ENCODE peak calls at places on chromosome 1, in five cellular contexts. One of them, this sample, is unnamed.

GRCh38 chr1:46718340-46718726 is 581 bp downstream of the EFCAB14 start:
- DNase-seq in AG04450: no peak
- DNase-seq in tibial artery: no peak
- DNase-seq in GM10248: no peak
- DNase-seq in heart left ventricle: no peak
- DNase-seq in this sample: no peak

GRCh38 chr1:93468681-93469080 is 20.8 kb downstream of the FNBP1L start:
- DNase-seq in AG04450: no peak
- DNase-seq in tibial artery: no peak
- DNase-seq in GM10248: no peak
- DNase-seq in heart left ventricle: no peak
- DNase-seq in this sample: no peak

GRCh38 chr1:167477962-167478361 is 40.4 kb downstream of the CD247 start:
- DNase-seq in AG04450: no peak
- DNase-seq in tibial artery: no peak
- DNase-seq in GM10248: no peak
- DNase-seq in heart left ventricle: no peak
- DNase-seq in this sample: no peak

GRCh38 chr1:145962157-145963102 is 1.9 kb downstream of the ANKRD34A start:
- DNase-seq in AG04450: no peak
- DNase-seq in tibial artery: peak
- DNase-seq in GM10248: peak
- DNase-seq in heart left ventricle: peak
- DNase-seq in this sample: peak

GRCh38 chr1:143652744-143653143 is 319.0 kb downstream of the FAM72C start:
- DNase-seq in AG04450: no peak
- DNase-seq in tibial artery: no peak
- DNase-seq in GM10248: no peak
- DNase-seq in heart left ventricle: no peak
- DNase-seq in this sample: no peak

GRCh38 chr1:169348356-169349036 is 19.1 kb downstream of the NME7 start:
- DNase-seq in AG04450: peak
- DNase-seq in tibial artery: no peak
- DNase-seq in GM10248: no peak
- DNase-seq in heart left ventricle: no peak
- DNase-seq in this sample: peak

GRCh38 chr1:226378071-226378470 is 29.8 kb downstream of the PARP1 start:
- DNase-seq in AG04450: no peak
- DNase-seq in tibial artery: no peak
- DNase-seq in GM10248: no peak
- DNase-seq in heart left ventricle: no peak
- DNase-seq in this sample: no peak

GRCh38 chr1:165854101-165854845 is 26.9 kb downstream of the UCK2 start:
- DNase-seq in AG04450: peak
- DNase-seq in tibial artery: no peak
- DNase-seq in GM10248: no peak
- DNase-seq in heart left ventricle: peak
- DNase-seq in this sample: no peak

GRCh38 chr1:213135572-213135971 is 84.5 kb downstream of the RPS6KC1 start:
- DNase-seq in AG04450: no peak
- DNase-seq in tibial artery: no peak
- DNase-seq in GM10248: no peak
- DNase-seq in heart left ventricle: no peak
- DNase-seq in this sample: no peak

GRCh38 chr1:199515261-199515660 is 512.2 kb upstream of the NR5A2 start:
- DNase-seq in AG04450: no peak
- DNase-seq in tibial artery: no peak
- DNase-seq in GM10248: no peak
- DNase-seq in heart left ventricle: no peak
- DNase-seq in this sample: no peak

GRCh38 chr1:156164465-156164831 is 11.1 kb downstream of the SEMA4A start:
- DNase-seq in AG04450: no peak
- DNase-seq in tibial artery: no peak
- DNase-seq in GM10248: no peak
- DNase-seq in heart left ventricle: no peak
- DNase-seq in this sample: no peak

GRCh38 chr1:159171254-159171687 is at the start of gene CADM3:
- DNase-seq in AG04450: no peak
- DNase-seq in tibial artery: no peak
- DNase-seq in GM10248: no peak
- DNase-seq in heart left ventricle: no peak
- DNase-seq in this sample: no peak

GRCh38 chr1:196723325-196724185 is 51.1 kb upstream of the CFHR3 start:
- DNase-seq in AG04450: no peak
- DNase-seq in tibial artery: no peak
- DNase-seq in GM10248: peak
- DNase-seq in heart left ventricle: no peak
- DNase-seq in this sample: peak

GRCh38 chr1:54585181-54586066 is 37.4 kb downstream of the ACOT11 start:
- DNase-seq in AG04450: no peak
- DNase-seq in tibial artery: no peak
- DNase-seq in GM10248: no peak
- DNase-seq in heart left ventricle: peak
- DNase-seq in this sample: no peak

GRCh38 chr1:43933386-43934278 is at the start of gene ARTN:
- DNase-seq in AG04450: no peak
- DNase-seq in tibial artery: no peak
- DNase-seq in GM10248: peak
- DNase-seq in heart left ventricle: no peak
- DNase-seq in this sample: no peak

GRCh38 chr1:84869750-84870149 is 23.3 kb downstream of the LPAR3 start:
- DNase-seq in AG04450: no peak
- DNase-seq in tibial artery: no peak
- DNase-seq in GM10248: no peak
- DNase-seq in heart left ventricle: no peak
- DNase-seq in this sample: no peak

GRCh38 chr1:115647919-115648597 is 6.3 kb downstream of the VANGL1 start:
- DNase-seq in AG04450: no peak
- DNase-seq in tibial artery: no peak
- DNase-seq in GM10248: no peak
- DNase-seq in heart left ventricle: no peak
- DNase-seq in this sample: no peak

GRCh38 chr1:111140680-111140967 is 601 bp downstream of the CEPT1 start:
- DNase-seq in AG04450: no peak
- DNase-seq in tibial artery: no peak
- DNase-seq in GM10248: no peak
- DNase-seq in heart left ventricle: no peak
- DNase-seq in this sample: no peak

GRCh38 chr1:107668762-107669161 is 296.2 kb downstream of the VAV3 start:
- DNase-seq in AG04450: no peak
- DNase-seq in tibial artery: no peak
- DNase-seq in GM10248: no peak
- DNase-seq in heart left ventricle: no peak
- DNase-seq in this sample: no peak

GRCh38 chr1:216186816-216187215 is 236.4 kb downstream of the USH2A start:
- DNase-seq in AG04450: no peak
- DNase-seq in tibial artery: no peak
- DNase-seq in GM10248: no peak
- DNase-seq in heart left ventricle: no peak
- DNase-seq in this sample: no peak

GRCh38 chr1:112508242-112509004 is at the start of gene WNT2B:
- DNase-seq in AG04450: no peak
- DNase-seq in tibial artery: no peak
- DNase-seq in GM10248: peak
- DNase-seq in heart left ventricle: no peak
- DNase-seq in this sample: peak

GRCh38 chr1:242146640-242147039 is 147.7 kb upstream of the MAP1LC3C start:
- DNase-seq in AG04450: no peak
- DNase-seq in tibial artery: no peak
- DNase-seq in GM10248: no peak
- DNase-seq in heart left ventricle: no peak
- DNase-seq in this sample: no peak

GRCh38 chr1:38114231-38114630 is 67.6 kb upstream of the POU3F1 start:
- DNase-seq in AG04450: no peak
- DNase-seq in tibial artery: peak
- DNase-seq in GM10248: no peak
- DNase-seq in heart left ventricle: no peak
- DNase-seq in this sample: no peak

GRCh38 chr1:157252473-157252872 is 114.3 kb upstream of the ETV3 start:
- DNase-seq in AG04450: no peak
- DNase-seq in tibial artery: no peak
- DNase-seq in GM10248: no peak
- DNase-seq in heart left ventricle: no peak
- DNase-seq in this sample: no peak

GRCh38 chr1:27144349-27144748 is 10.6 kb downstream of the SLC9A1 start:
- DNase-seq in AG04450: no peak
- DNase-seq in tibial artery: no peak
- DNase-seq in GM10248: no peak
- DNase-seq in heart left ventricle: no peak
- DNase-seq in this sample: no peak

GRCh38 chr1:224635356-224635755 is 19.2 kb downstream of the CNIH3 start:
- DNase-seq in AG04450: no peak
- DNase-seq in tibial artery: no peak
- DNase-seq in GM10248: no peak
- DNase-seq in heart left ventricle: no peak
- DNase-seq in this sample: no peak

GRCh38 chr1:227343201-227343600 is 24.9 kb upstream of the CDC42BPA start:
- DNase-seq in AG04450: no peak
- DNase-seq in tibial artery: no peak
- DNase-seq in GM10248: no peak
- DNase-seq in heart left ventricle: no peak
- DNase-seq in this sample: no peak

GRCh38 chr1:109213824-109214693 is at the start of gene SARS1:
- DNase-seq in AG04450: peak
- DNase-seq in tibial artery: peak
- DNase-seq in GM10248: peak
- DNase-seq in heart left ventricle: peak
- DNase-seq in this sample: peak

GRCh38 chr1:180675586-180675985 is 43.8 kb downstream of the XPR1 start:
- DNase-seq in AG04450: no peak
- DNase-seq in tibial artery: no peak
- DNase-seq in GM10248: no peak
- DNase-seq in heart left ventricle: no peak
- DNase-seq in this sample: no peak

GRCh38 chr1:165863346-165863745 is 35.9 kb downstream of the UCK2 start:
- DNase-seq in AG04450: no peak
- DNase-seq in tibial artery: no peak
- DNase-seq in GM10248: no peak
- DNase-seq in heart left ventricle: no peak
- DNase-seq in this sample: no peak

DNA sequence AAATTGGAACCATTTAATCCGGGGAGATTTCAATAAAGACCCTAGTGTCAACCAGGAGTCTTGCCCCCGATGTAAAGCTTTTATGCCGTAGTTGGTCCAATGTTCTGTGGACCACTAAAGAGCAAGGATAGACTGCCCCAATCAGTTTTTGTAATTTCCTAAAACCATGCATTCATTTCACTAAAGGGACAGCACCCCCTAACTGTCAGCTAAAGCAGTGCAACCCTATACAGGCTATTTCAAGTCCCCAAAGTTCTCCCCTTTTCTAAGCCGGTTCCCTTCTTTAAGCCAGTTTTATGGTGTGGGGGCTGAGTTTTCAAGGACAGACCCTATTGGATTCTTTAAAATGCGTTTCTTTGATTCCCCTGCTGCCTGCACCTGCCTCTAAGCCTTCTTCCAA is 12.7 kb upstream of the PDPN start:
- DNase-seq in AG04450: no peak
- DNase-seq in tibial artery: no peak
- DNase-seq in GM10248: no peak
- DNase-seq in heart left ventricle: no peak
- DNase-seq in this sample: no peak
- TF ChIP-seq CTCF in AG04450: no peak
- TF ChIP-seq CTCF in tibial artery: no peak
- TF ChIP-seq CTCF in GM10248: peak
- TF ChIP-seq CTCF in heart left ventricle: no peak
- TF ChIP-seq CTCF in this sample: peak

GRCh38 chr1:21212126-21212525 is 35.4 kb upstream of the EIF4G3 start:
- DNase-seq in AG04450: no peak
- DNase-seq in tibial artery: no peak
- DNase-seq in GM10248: no peak
- DNase-seq in heart left ventricle: no peak
- DNase-seq in this sample: no peak

GRCh38 chr1:21219674-21220073 is 43.0 kb upstream of the EIF4G3 start:
- DNase-seq in AG04450: no peak
- DNase-seq in tibial artery: no peak
- DNase-seq in GM10248: peak
- DNase-seq in heart left ventricle: no peak
- DNase-seq in this sample: no peak

GRCh38 chr1:21220815-21221214 is 44.1 kb upstream of the EIF4G3 start:
- DNase-seq in AG04450: no peak
- DNase-seq in tibial artery: no peak
- DNase-seq in GM10248: no peak
- DNase-seq in heart left ventricle: no peak
- DNase-seq in this sample: no peak

GRCh38 chr1:21216835-21217811 is 40.4 kb upstream of the EIF4G3 start:
- DNase-seq in AG04450: no peak
- DNase-seq in tibial artery: peak
- DNase-seq in GM10248: peak
- DNase-seq in heart left ventricle: peak
- DNase-seq in this sample: peak

GRCh38 chr1:21217812-21218596 is 41.3 kb upstream of the EIF4G3 start:
- DNase-seq in AG04450: no peak
- DNase-seq in tibial artery: peak
- DNase-seq in GM10248: peak
- DNase-seq in heart left ventricle: no peak
- DNase-seq in this sample: peak
- TF ChIP-seq CTCF in AG04450: peak
- TF ChIP-seq CTCF in tibial artery: no peak
- TF ChIP-seq CTCF in GM10248: peak
- TF ChIP-seq CTCF in heart left ventricle: peak
- TF ChIP-seq CTCF in this sample: peak

DNA sequence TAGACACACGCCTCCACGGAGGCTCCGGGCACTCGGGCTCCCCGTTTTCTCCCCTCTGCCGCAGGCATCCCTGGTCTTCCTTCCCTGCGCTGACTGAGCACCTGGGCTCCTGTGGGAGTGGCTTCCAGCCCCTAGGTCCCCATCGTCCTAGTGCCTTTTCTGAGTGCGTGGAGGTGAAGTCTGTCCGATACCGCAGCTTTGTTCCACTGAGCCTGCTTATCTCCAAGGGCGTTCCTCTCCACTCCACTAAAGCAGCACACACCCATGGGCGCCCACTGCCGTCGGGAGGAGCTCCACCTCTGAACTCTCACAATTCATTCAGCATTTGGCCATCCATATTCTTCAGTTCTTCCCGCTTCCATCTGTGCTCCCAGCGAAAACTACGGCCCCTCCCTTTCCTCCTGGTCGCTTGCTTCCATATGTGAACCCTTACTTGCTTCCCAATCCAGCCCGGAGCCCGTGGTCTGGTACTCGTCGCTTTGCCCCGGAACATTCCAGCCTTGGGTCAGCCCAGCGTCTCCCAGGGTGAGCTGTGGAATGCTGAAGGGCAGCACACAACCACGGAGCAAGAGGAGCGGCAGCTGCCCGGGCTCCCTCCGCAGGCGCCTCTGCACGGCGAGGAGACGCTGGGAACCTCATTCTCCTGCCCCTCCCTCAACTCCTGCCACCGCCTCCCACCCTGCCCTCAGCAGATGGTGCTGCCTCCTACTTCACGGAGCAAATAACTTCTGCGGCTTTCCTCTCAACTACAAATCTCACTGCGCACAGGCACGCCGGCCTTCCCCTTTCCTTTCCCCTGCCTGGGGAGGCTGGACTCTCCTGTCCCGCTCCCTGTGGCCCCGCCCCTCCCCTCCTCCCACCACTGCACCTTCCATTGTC is 27.5 kb downstream of the ATP8B2 start:
- DNase-seq in AG04450: no peak
- DNase-seq in tibial artery: peak
- DNase-seq in GM10248: peak
- DNase-seq in heart left ventricle: peak
- DNase-seq in this sample: peak
- TF ChIP-seq CTCF in AG04450: no peak
- TF ChIP-seq CTCF in tibial artery: no peak
- TF ChIP-seq CTCF in GM10248: peak
- TF ChIP-seq CTCF in heart left ventricle: no peak
- TF ChIP-seq CTCF in this sample: no peak

GRCh38 chr1:65431111-65431705 is 10.7 kb downstream of the LEPR start:
- DNase-seq in AG04450: no peak
- DNase-seq in tibial artery: no peak
- DNase-seq in GM10248: peak
- DNase-seq in heart left ventricle: no peak
- DNase-seq in this sample: peak
- TF ChIP-seq CTCF in AG04450: peak
- TF ChIP-seq CTCF in tibial artery: peak
- TF ChIP-seq CTCF in GM10248: peak
- TF ChIP-seq CTCF in heart left ventricle: peak
- TF ChIP-seq CTCF in this sample: peak

This sample was measured in GM20000.